ENCODE peak calls at places on chromosomes 16 and 17, in four cellular contexts. One of them, this sample, is unnamed.

GRCh38 chr17:34579979-34580684 is 750 bp downstream of the TMEM132E start:
- DNase-seq in iris pigment epithelial cell: peak; percentile 8
- DNase-seq in mucosa of descending colon: no peak
- DNase-seq in HAP-1: no peak
- DNase-seq in this sample: peak; percentile 11

GRCh38 chr17:13490906-13491502 is 110.7 kb downstream of the HS3ST3A1 start:
- DNase-seq in mucosa of descending colon: no peak
- DNase-seq in iris pigment epithelial cell: peak; percentile 36
- DNase-seq in HAP-1: no peak
- DNase-seq in this sample: peak; percentile 58

GRCh38 chr17:31202968-31203367 is 94.1 kb downstream of the OMG start:
- DNase-seq in iris pigment epithelial cell: peak; percentile 44
- DNase-seq in mucosa of descending colon: no peak
- DNase-seq in HAP-1: no peak
- DNase-seq in this sample: peak; percentile 70

GRCh38 chr17:45339646-45340605 is 23.1 kb upstream of the MAP3K14 start:
- DNase-seq in iris pigment epithelial cell: no peak
- DNase-seq in mucosa of descending colon: no peak
- DNase-seq in HAP-1: no peak
- DNase-seq in this sample: no peak

GRCh38 chr17:68870427-68870826 is 84.8 kb downstream of the ABCA8 start:
- DNase-seq in HAP-1: no peak
- DNase-seq in mucosa of descending colon: no peak
- DNase-seq in iris pigment epithelial cell: no peak
- DNase-seq in this sample: no peak

GRCh38 chr17:39576187-39576586 is 31.5 kb downstream of the NEUROD2 start:
- DNase-seq in iris pigment epithelial cell: no peak
- DNase-seq in mucosa of descending colon: no peak
- DNase-seq in HAP-1: no peak
- DNase-seq in this sample: peak; percentile 29

GRCh38 chr17:32854834-32855389 is 22.0 kb downstream of the MYO1D start:
- DNase-seq in mucosa of descending colon: peak; percentile 81
- DNase-seq in iris pigment epithelial cell: no peak
- DNase-seq in HAP-1: no peak
- DNase-seq in this sample: no peak

GRCh38 chr17:36511216-36511615 is 23.5 kb downstream of the MYO19 start:
- DNase-seq in mucosa of descending colon: no peak
- DNase-seq in iris pigment epithelial cell: no peak
- DNase-seq in HAP-1: no peak
- DNase-seq in this sample: no peak

GRCh38 chr17:47654991-47655390 is 5.3 kb downstream of the KPNB1 start:
- DNase-seq in iris pigment epithelial cell: no peak
- DNase-seq in mucosa of descending colon: no peak
- DNase-seq in HAP-1: no peak
- DNase-seq in this sample: no peak

GRCh38 chr17:8957721-8958120 is 7.8 kb downstream of the PIK3R5 start:
- DNase-seq in iris pigment epithelial cell: no peak
- DNase-seq in mucosa of descending colon: no peak
- DNase-seq in HAP-1: no peak
- DNase-seq in this sample: no peak

GRCh38 chr17:62617894-62618472 is 9.5 kb upstream of the MRC2 start:
- DNase-seq in HAP-1: no peak
- DNase-seq in mucosa of descending colon: no peak
- DNase-seq in iris pigment epithelial cell: peak; percentile 53
- DNase-seq in this sample: no peak

GRCh38 chr16:81136331-81137011 is 40.3 kb upstream of the GCSH start:
- DNase-seq in HAP-1: no peak
- DNase-seq in mucosa of descending colon: no peak
- DNase-seq in iris pigment epithelial cell: no peak
- DNase-seq in this sample: no peak

GRCh38 chr17:42459256-42459982 is 741 bp downstream of the ATP6V0A1 start:
- DNase-seq in mucosa of descending colon: peak; percentile 75
- DNase-seq in iris pigment epithelial cell: peak; percentile 72
- DNase-seq in HAP-1: peak; percentile 60
- DNase-seq in this sample: peak; percentile 65

GRCh38 chr17:80811181-80812105 is 180.2 kb upstream of the CHMP6 start:
- DNase-seq in mucosa of descending colon: no peak
- DNase-seq in HAP-1: no peak
- DNase-seq in iris pigment epithelial cell: no peak
- DNase-seq in this sample: no peak

GRCh38 chr16:66275795-66276428 is 90.6 kb upstream of the CDH5 start:
- DNase-seq in iris pigment epithelial cell: peak; percentile 74
- DNase-seq in HAP-1: peak; percentile 52
- DNase-seq in mucosa of descending colon: peak; percentile 84
- DNase-seq in this sample: peak; percentile 78

This sample was measured in EH.